ENCODE peak calls at places on chromosome 9, in seven cellular contexts. R is H1, P is SK-N-SH, S is HCT116, C is GM12878, F is HepG2, L is K562. W is an unnamed sample.

GRCh38 chr9:85942913-85943729 is 2.2 kb downstream of the NAA35 start:
- DNase-seq in R (no peak), P (no peak), S (no peak), C (no peak), F (no peak), L (no peak), W (no peak)

GRCh38 chr9:88236531-88237453 is 98.5 kb upstream of the SPATA31C2 start:
- DNase-seq in R (no peak), P (no peak), S (no peak), C (no peak), F (no peak), L (no peak), W (peak)

GRCh38 chr9:33924978-33925797 is 108.2 kb downstream of the UBE2R2 start:
- DNase-seq in R (peak), P (peak), S (peak), C (no peak), F (peak), L (no peak), W (peak)

GRCh38 chr9:134671341-134672113 is 29.9 kb downstream of the COL5A1 start:
- DNase-seq in R (no peak), P (no peak), S (no peak), C (no peak), F (no peak), L (no peak), W (no peak)

GRCh38 chr9:127838375-127839078 is 15.9 kb downstream of the ENG start:
- DNase-seq in R (no peak), P (no peak), S (no peak), C (no peak), F (no peak), L (no peak), W (no peak)

GRCh38 chr9:123542435-123543225 is 186.6 kb downstream of the CRB2 start:
- DNase-seq in R (no peak), P (no peak), S (no peak), C (no peak), F (peak), L (no peak), W (no peak)

GRCh38 chr9:136848393-136849037 is 694 bp upstream of the PHPT1 start:
- DNase-seq in R (peak), P (peak), S (no peak), C (no peak), F (peak), L (peak), W (peak)

GRCh38 chr9:114308361-114308950 is 14.4 kb upstream of the ORM1 start:
- DNase-seq in R (peak), P (no peak), S (no peak), C (no peak), F (no peak), L (no peak), W (no peak)

GRCh38 chr9:34428325-34428958 is 29.9 kb downstream of the FAM219A start:
- DNase-seq in R (no peak), P (peak), S (no peak), C (no peak), F (peak), L (no peak), W (no peak)

GRCh38 chr9:35645736-35646582 is 4.8 kb downstream of the SIT1 start:
- DNase-seq in R (peak), P (no peak), S (peak), C (no peak), F (peak), L (peak), W (peak)

GRCh38 chr9:35882996-35883395 is 12.8 kb upstream of the OR13J1 start:
- DNase-seq in R (no peak), P (no peak), S (no peak), C (no peak), F (no peak), L (no peak), W (no peak)

GRCh38 chr9:93648181-93648580 is 71.8 kb downstream of the PHF2 start:
- DNase-seq in R (no peak), P (no peak), S (no peak), C (no peak), F (no peak), L (no peak), W (no peak)

GRCh38 chr9:93651521-93651950 is 75.2 kb downstream of the PHF2 start:
- DNase-seq in R (no peak), P (no peak), S (no peak), C (no peak), F (no peak), L (no peak), W (no peak)

GRCh38 chr9:93649610-93650261 is 73.4 kb downstream of the PHF2 start:
- DNase-seq in R (no peak), P (no peak), S (no peak), C (no peak), F (no peak), L (no peak), W (no peak)

GRCh38 chr9:93648836-93649235 is 72.5 kb downstream of the PHF2 start:
- DNase-seq in R (no peak), P (no peak), S (no peak), C (no peak), F (no peak), L (no peak), W (no peak)

DNA sequence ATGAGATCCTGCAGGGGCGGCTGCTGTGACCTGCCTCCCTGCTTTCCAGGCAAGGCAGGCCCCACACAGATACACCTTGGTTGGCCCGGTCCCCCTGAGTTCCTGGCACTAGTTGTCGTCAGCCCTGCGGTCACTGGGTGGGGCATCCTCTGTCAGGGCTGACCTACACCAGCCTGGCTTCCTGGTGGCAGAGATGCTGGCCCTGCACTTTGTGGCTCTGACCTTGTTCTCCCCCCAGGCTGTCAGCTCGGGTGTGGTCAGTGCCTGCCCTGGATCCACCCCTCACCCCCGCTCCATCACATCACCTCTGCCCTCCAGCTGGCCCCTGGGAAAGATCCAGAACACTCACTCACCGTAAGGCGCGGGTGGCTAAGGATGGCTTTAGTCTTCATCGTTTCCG is 74.1 kb downstream of the PHF2 start:
- DNase-seq in R (no peak), P (no peak), S (no peak), C (no peak), F (no peak), L (no peak), W (no peak)
- TF ChIP-seq JUND in R (no peak), P (no peak), S (no peak), C (no peak), F (no peak), L (no peak), W (no peak)

DNA sequence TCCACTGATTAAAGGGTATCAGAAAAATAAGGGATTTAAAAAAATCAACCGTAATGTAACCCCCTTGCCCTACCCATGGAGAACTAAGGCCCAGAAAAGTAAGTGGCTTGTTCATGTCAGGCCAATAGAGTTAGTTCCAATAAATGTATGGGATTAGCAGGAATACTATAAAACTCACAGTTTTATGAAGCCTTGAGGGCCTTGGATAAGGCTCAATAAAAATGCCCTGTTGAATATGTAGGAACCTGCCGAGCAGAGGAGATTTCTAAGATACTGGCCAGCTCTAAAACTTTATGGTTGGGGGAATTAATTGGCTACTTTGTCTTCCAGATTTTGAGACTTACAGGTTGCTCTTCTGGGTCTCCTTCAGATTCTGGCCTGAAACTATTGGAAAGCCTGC is 231.0 kb downstream of the GLIS3 start:
- DNase-seq in R (no peak), P (no peak), S (no peak), C (no peak), F (no peak), L (no peak), W (no peak)
- TF ChIP-seq JUND in R (no peak), P (no peak), S (no peak), C (no peak), F (no peak), L (no peak), W (no peak)

DNA sequence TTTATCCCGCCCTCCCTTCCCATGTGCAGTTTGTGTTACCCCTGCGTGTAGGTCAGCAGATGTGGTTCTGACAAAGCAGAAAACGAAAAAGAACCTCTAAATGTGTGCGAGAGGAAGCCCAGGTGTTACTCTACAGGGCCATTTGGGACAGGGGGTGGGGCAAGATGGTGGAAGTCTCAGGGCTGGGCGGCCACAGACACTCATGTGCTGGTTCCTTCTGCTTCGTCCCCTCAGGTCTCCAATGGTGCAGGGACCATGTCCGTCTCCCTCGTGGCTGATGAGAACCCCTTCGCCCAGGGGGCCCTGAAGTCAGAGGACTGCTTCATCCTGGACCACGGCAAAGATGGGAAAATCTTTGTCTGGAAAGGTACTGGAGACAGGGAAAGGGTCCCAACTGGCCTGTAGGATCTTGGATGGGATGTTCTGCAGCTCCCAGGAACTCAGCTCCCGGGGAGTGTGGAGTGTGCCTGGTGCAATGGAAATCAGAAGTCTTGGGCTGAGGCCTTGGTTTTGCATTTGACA is 49.0 kb downstream of the GSN start:
- DNase-seq in R (no peak), P (no peak), S (no peak), C (no peak), F (no peak), L (no peak), W (no peak)
- TF ChIP-seq JUND in R (no peak), P (no peak), S (no peak), C (no peak), F (no peak), L (no peak), W (no peak)

GRCh38 chr9:16870606-16871357 is at the start of gene BNC2:
- DNase-seq in R (peak), P (peak), S (no peak), C (no peak), F (no peak), L (no peak), W (no peak)

GRCh38 chr9:16869140-16869903 is 1.1 kb downstream of the BNC2 start:
- DNase-seq in R (no peak), P (no peak), S (no peak), C (no peak), F (no peak), L (no peak), W (no peak)

GRCh38 chr9:16873131-16873787 is 2.8 kb upstream of the BNC2 start:
- DNase-seq in R (no peak), P (no peak), S (no peak), C (no peak), F (no peak), L (no peak), W (no peak)

GRCh38 chr9:16869961-16870605 is 387 bp downstream of the BNC2 start:
- DNase-seq in R (peak), P (peak), S (no peak), C (no peak), F (no peak), L (no peak), W (no peak)

DNA sequence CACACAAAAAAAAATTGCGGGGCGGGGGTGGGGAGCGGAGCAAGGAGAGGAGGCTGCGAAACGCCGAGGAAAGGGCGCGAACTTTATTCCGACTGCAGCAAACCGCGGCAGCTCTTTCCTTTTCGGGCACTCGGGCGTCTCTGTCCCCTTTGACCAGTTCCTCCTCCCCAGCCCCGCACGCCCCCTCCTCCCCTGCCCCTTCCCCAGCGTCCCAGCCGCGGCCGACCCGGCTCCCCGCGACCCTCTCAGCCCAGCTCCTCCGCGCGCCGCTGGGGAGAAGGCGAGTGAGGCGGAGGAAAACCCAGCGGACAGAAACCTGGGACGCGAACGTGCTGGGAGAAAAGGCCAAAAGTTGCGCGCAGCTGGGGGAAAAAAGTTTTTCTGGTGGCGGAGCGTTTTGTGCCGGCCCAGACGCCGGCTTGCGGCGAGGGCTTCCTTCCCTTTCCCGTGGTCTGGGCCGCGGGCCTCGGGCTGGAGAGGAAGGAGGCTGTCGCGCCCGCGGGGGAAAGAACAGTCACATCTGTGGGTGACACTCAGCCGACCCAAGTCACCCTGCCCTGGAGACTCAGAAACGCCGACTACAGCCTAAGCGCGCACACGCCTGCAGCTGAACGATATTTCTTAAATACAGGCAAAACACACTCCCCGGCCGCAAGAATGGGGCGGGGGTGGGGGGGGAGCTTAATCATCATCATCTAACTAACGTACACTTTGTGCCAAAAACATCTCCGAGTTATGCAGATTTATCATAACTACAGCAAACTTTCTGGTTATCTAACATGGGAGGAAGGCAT is 1.1 kb upstream of the BNC2 start:
- DNase-seq in R (peak), P (peak), S (no peak), C (no peak), F (no peak), L (no peak), W (no peak)
- TF ChIP-seq JUND in R (no peak), P (peak), S (no peak), C (no peak), F (no peak), L (no peak), W (no peak)

GRCh38 chr9:15837079-15837679 is 284.3 kb downstream of the CCDC171 start:
- DNase-seq in R (no peak), P (peak), S (peak), C (peak), F (peak), L (peak), W (peak)
- TF ChIP-seq JUND in R (no peak), P (no peak), S (no peak), C (no peak), F (no peak), L (no peak), W (no peak)

DNA sequence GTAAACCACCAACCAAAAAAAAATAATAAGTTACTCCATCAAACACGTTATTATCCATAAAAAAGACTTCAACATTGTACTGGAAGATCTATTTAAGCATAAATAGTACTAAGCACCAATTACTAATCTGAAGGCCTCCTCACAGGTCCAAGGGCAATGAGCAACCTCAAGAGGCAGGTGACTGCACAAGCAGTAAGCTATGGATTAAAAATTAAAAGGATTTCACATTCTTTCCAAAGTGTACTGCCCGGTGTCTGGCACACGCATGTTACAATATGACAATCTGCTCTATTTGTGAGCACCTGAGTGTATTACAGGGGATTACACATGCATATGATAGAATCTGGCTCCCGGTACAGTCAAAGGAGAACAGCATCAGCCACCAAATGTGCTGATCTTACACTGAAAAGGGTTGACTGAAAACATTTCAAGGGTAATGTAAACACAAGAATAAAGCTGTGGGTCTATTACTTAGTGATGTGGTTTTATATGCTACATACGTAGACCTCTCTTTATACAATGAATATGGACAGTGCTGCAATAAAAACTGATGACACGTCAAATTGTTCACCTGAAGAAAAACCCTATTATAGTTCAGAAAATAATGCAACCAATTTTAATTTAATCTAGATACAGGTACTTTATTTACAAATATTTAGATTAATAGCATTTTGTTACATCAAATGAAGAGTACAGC is 22.8 kb downstream of the RAB14 start:
- DNase-seq in R (no peak), P (no peak), S (no peak), C (no peak), F (no peak), L (no peak), W (no peak)
- TF ChIP-seq JUND in R (no peak), P (no peak), S (no peak), C (no peak), F (no peak), L (no peak), W (no peak)

DNA sequence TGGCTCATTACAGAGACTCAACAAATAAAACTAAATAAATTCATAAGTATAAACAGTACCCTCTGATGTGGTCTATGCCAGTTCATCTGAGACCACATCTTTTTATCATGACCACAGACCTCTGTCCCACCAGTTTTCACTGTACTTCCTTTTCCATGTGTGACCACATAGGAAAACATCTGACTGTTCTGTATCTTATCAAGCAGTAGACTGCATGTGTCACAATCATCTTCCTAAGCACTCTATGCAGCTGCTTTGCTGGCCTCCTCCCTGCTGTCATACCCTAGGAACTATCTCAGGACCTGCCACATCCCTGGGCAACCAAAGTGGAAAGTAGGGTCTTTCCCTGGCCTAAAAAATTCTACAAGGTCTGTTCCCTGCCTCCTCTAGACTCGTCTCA is 205.0 kb upstream of the ZNF462 start:
- DNase-seq in R (no peak), P (no peak), S (no peak), C (no peak), F (no peak), L (no peak), W (no peak)
- TF ChIP-seq JUND in R (no peak), P (no peak), S (no peak), C (no peak), F (no peak), L (no peak), W (no peak)